ENCODE peak calls at places on chromosome 6, in five cellular contexts. One of them, this sample, is unnamed.

GRCh38 chr6:74715362-74716068 is 490.3 kb downstream of the COL12A1 start:
- DNase-seq in neural crest cell: no peak
- DNase-seq in IMR-90: peak; percentile 79
- DNase-seq in PC-3: peak; percentile 72
- DNase-seq in type B pancreatic cell: no peak
- DNase-seq in this sample: no peak

GRCh38 chr6:158204616-158205015 is 36.5 kb downstream of the GTF2H5 start:
- DNase-seq in neural crest cell: no peak
- DNase-seq in IMR-90: no peak
- DNase-seq in PC-3: no peak
- DNase-seq in type B pancreatic cell: no peak
- DNase-seq in this sample: no peak

GRCh38 chr6:91299544-91300491 is 712.9 kb upstream of the MAP3K7 start:
- DNase-seq in neural crest cell: no peak
- DNase-seq in IMR-90: peak; percentile 73
- DNase-seq in PC-3: peak; percentile 9
- DNase-seq in type B pancreatic cell: no peak
- DNase-seq in this sample: no peak

GRCh38 chr6:21752054-21752811 is 158.7 kb downstream of the SOX4 start:
- DNase-seq in neural crest cell: no peak
- DNase-seq in IMR-90: no peak
- DNase-seq in PC-3: peak; percentile 77
- DNase-seq in type B pancreatic cell: no peak
- DNase-seq in this sample: no peak

GRCh38 chr6:27890351-27891299 is 21.6 kb downstream of the OR2B2 start:
- DNase-seq in neural crest cell: peak; percentile 57
- DNase-seq in IMR-90: peak; percentile 97
- DNase-seq in PC-3: no peak
- DNase-seq in type B pancreatic cell: peak; percentile 80
- DNase-seq in this sample: no peak

GRCh38 chr6:12890171-12890790 is 173.7 kb downstream of the PHACTR1 start:
- DNase-seq in neural crest cell: no peak
- DNase-seq in IMR-90: no peak
- DNase-seq in PC-3: peak; percentile 40
- DNase-seq in type B pancreatic cell: no peak
- DNase-seq in this sample: no peak

GRCh38 chr6:152054441-152054840 is 247.0 kb downstream of the ESR1 start:
- DNase-seq in neural crest cell: no peak
- DNase-seq in IMR-90: no peak
- DNase-seq in PC-3: peak; percentile 94
- DNase-seq in type B pancreatic cell: no peak
- DNase-seq in this sample: no peak

GRCh38 chr6:56516003-56516402 is 126.7 kb downstream of the DST start:
- DNase-seq in neural crest cell: no peak
- DNase-seq in IMR-90: no peak
- DNase-seq in PC-3: no peak
- DNase-seq in type B pancreatic cell: no peak
- DNase-seq in this sample: no peak

GRCh38 chr6:112881027-112881426 is 533.9 kb downstream of the RFPL4B start:
- DNase-seq in neural crest cell: no peak
- DNase-seq in IMR-90: peak; percentile 80
- DNase-seq in PC-3: no peak
- DNase-seq in type B pancreatic cell: no peak
- DNase-seq in this sample: no peak

GRCh38 chr6:120764312-120764711 is 570.0 kb downstream of the TBC1D32 start:
- DNase-seq in neural crest cell: no peak
- DNase-seq in IMR-90: no peak
- DNase-seq in PC-3: no peak
- DNase-seq in type B pancreatic cell: no peak
- DNase-seq in this sample: no peak

GRCh38 chr6:92132446-92132845 is 1286.9 kb downstream of the EPHA7 start:
- DNase-seq in neural crest cell: no peak
- DNase-seq in IMR-90: no peak
- DNase-seq in PC-3: peak; percentile 60
- DNase-seq in type B pancreatic cell: no peak
- DNase-seq in this sample: no peak

GRCh38 chr6:87705070-87705691 is 3.1 kb upstream of the AKIRIN2 start:
- DNase-seq in neural crest cell: no peak
- DNase-seq in IMR-90: peak; percentile 80
- DNase-seq in PC-3: peak; percentile 80
- DNase-seq in type B pancreatic cell: no peak
- DNase-seq in this sample: no peak

GRCh38 chr6:133254552-133255228 is 13.5 kb downstream of the EYA4 start:
- DNase-seq in neural crest cell: no peak
- DNase-seq in IMR-90: peak; percentile 83
- DNase-seq in PC-3: peak; percentile 57
- DNase-seq in type B pancreatic cell: no peak
- DNase-seq in this sample: no peak

GRCh38 chr6:11230158-11231107 is 2.0 kb downstream of the NEDD9 start:
- DNase-seq in neural crest cell: no peak
- DNase-seq in IMR-90: no peak
- DNase-seq in PC-3: no peak
- DNase-seq in type B pancreatic cell: no peak
- DNase-seq in this sample: no peak

GRCh38 chr6:3844097-3844463 is 5.1 kb upstream of the FAM50B start:
- DNase-seq in neural crest cell: no peak
- DNase-seq in IMR-90: peak; percentile 82
- DNase-seq in PC-3: peak; percentile 77
- DNase-seq in type B pancreatic cell: no peak
- DNase-seq in this sample: no peak

GRCh38 chr6:159844737-159845645 is 44.9 kb downstream of the PNLDC1 start:
- DNase-seq in neural crest cell: no peak
- DNase-seq in IMR-90: no peak
- DNase-seq in PC-3: no peak
- DNase-seq in type B pancreatic cell: no peak
- DNase-seq in this sample: no peak

GRCh38 chr6:170374571-170375444 is 68.2 kb downstream of the FAM120B start:
- DNase-seq in neural crest cell: no peak
- DNase-seq in IMR-90: peak; percentile 12
- DNase-seq in PC-3: no peak
- DNase-seq in type B pancreatic cell: no peak
- DNase-seq in this sample: no peak

GRCh38 chr6:122869437-122870024 is 80.5 kb downstream of the SMPDL3A start:
- DNase-seq in neural crest cell: peak; percentile 22
- DNase-seq in IMR-90: peak; percentile 47
- DNase-seq in PC-3: peak; percentile 57
- DNase-seq in type B pancreatic cell: no peak
- DNase-seq in this sample: no peak

GRCh38 chr6:13049666-13050254 is 278.6 kb downstream of the TBC1D7 start:
- DNase-seq in neural crest cell: no peak
- DNase-seq in IMR-90: no peak
- DNase-seq in PC-3: no peak
- DNase-seq in type B pancreatic cell: no peak
- DNase-seq in this sample: no peak

GRCh38 chr6:148322704-148323103 is 19.9 kb upstream of the SASH1 start:
- DNase-seq in neural crest cell: no peak
- DNase-seq in IMR-90: no peak
- DNase-seq in PC-3: no peak
- DNase-seq in type B pancreatic cell: no peak
- DNase-seq in this sample: no peak

GRCh38 chr6:121668259-121668658 is 232.8 kb downstream of the GJA1 start:
- DNase-seq in neural crest cell: no peak
- DNase-seq in IMR-90: peak; percentile 35
- DNase-seq in PC-3: no peak
- DNase-seq in type B pancreatic cell: no peak
- DNase-seq in this sample: no peak

GRCh38 chr6:164085552-164086325 is 671.2 kb downstream of the QKI start:
- DNase-seq in neural crest cell: peak; percentile 68
- DNase-seq in IMR-90: no peak
- DNase-seq in PC-3: no peak
- DNase-seq in type B pancreatic cell: no peak
- DNase-seq in this sample: no peak

GRCh38 chr6:158283304-158284005 is 28.8 kb upstream of the TULP4 start:
- DNase-seq in neural crest cell: no peak
- DNase-seq in IMR-90: peak; percentile 67
- DNase-seq in PC-3: no peak
- DNase-seq in type B pancreatic cell: no peak
- DNase-seq in this sample: no peak

GRCh38 chr6:132399376-132400074 is 1.8 kb downstream of the MOXD1 start:
- DNase-seq in neural crest cell: no peak
- DNase-seq in IMR-90: peak; percentile 85
- DNase-seq in PC-3: peak; percentile 80
- DNase-seq in type B pancreatic cell: no peak
- DNase-seq in this sample: no peak

GRCh38 chr6:136790411-136791295 is 1.6 kb downstream of the MAP3K5 start:
- DNase-seq in neural crest cell: no peak
- DNase-seq in IMR-90: no peak
- DNase-seq in PC-3: no peak
- DNase-seq in type B pancreatic cell: no peak
- DNase-seq in this sample: no peak

GRCh38 chr6:41942045-41942851 is 640 bp upstream of the CCND3 start:
- DNase-seq in neural crest cell: no peak
- DNase-seq in IMR-90: peak; percentile 88
- DNase-seq in PC-3: no peak
- DNase-seq in type B pancreatic cell: no peak
- DNase-seq in this sample: no peak

GRCh38 chr6:157928428-157928827 is 53.2 kb upstream of the SYNJ2 start:
- DNase-seq in neural crest cell: no peak
- DNase-seq in IMR-90: no peak
- DNase-seq in PC-3: no peak
- DNase-seq in type B pancreatic cell: no peak
- DNase-seq in this sample: no peak

GRCh38 chr6:137471497-137471896 is 22.7 kb downstream of the OLIG3 start:
- DNase-seq in neural crest cell: no peak
- DNase-seq in IMR-90: no peak
- DNase-seq in PC-3: no peak
- DNase-seq in type B pancreatic cell: no peak
- DNase-seq in this sample: no peak

GRCh38 chr6:26475823-26476729 is 18.3 kb downstream of the BTN2A1 start:
- DNase-seq in neural crest cell: no peak
- DNase-seq in IMR-90: peak; percentile 27
- DNase-seq in PC-3: peak; percentile 59
- DNase-seq in type B pancreatic cell: no peak
- DNase-seq in this sample: no peak

GRCh38 chr6:54335871-54336270 is 27.6 kb downstream of the TINAG start:
- DNase-seq in neural crest cell: no peak
- DNase-seq in IMR-90: peak; percentile 99
- DNase-seq in PC-3: peak; percentile 95
- DNase-seq in type B pancreatic cell: no peak
- DNase-seq in this sample: no peak

GRCh38 chr6:153980176-153980575 is 58.9 kb upstream of the OPRM1 start:
- DNase-seq in neural crest cell: no peak
- DNase-seq in IMR-90: no peak
- DNase-seq in PC-3: peak; percentile 8
- DNase-seq in type B pancreatic cell: no peak
- DNase-seq in this sample: no peak

GRCh38 chr6:100347901-100348550 is 116.7 kb downstream of the SIM1 start:
- DNase-seq in neural crest cell: no peak
- DNase-seq in IMR-90: peak; percentile 83
- DNase-seq in PC-3: peak; percentile 46
- DNase-seq in type B pancreatic cell: no peak
- DNase-seq in this sample: no peak

GRCh38 chr6:135163440-135163738 is 17.7 kb upstream of the MYB start:
- DNase-seq in neural crest cell: no peak
- DNase-seq in IMR-90: no peak
- DNase-seq in PC-3: no peak
- DNase-seq in type B pancreatic cell: no peak
- DNase-seq in this sample: no peak

GRCh38 chr6:156175971-156176421 is 601.2 kb upstream of the ARID1B start:
- DNase-seq in neural crest cell: no peak
- DNase-seq in IMR-90: no peak
- DNase-seq in PC-3: peak; percentile 33
- DNase-seq in type B pancreatic cell: no peak
- DNase-seq in this sample: no peak

GRCh38 chr6:84421031-84421430 is 193.6 kb upstream of the CEP162 start:
- DNase-seq in neural crest cell: no peak
- DNase-seq in IMR-90: no peak
- DNase-seq in PC-3: no peak
- DNase-seq in type B pancreatic cell: no peak
- DNase-seq in this sample: no peak

GRCh38 chr6:84428300-84428907 is 201.0 kb upstream of the CEP162 start:
- DNase-seq in neural crest cell: peak; percentile 44
- DNase-seq in IMR-90: peak; percentile 45
- DNase-seq in PC-3: peak; percentile 71
- DNase-seq in type B pancreatic cell: no peak
- DNase-seq in this sample: no peak

GRCh38 chr6:84422380-84422968 is 195.0 kb upstream of the CEP162 start:
- DNase-seq in neural crest cell: peak; percentile 82
- DNase-seq in IMR-90: peak; percentile 41
- DNase-seq in PC-3: peak; percentile 18
- DNase-seq in type B pancreatic cell: peak; percentile 77
- DNase-seq in this sample: no peak

GRCh38 chr6:84426002-84426705 is 198.7 kb upstream of the CEP162 start:
- DNase-seq in neural crest cell: no peak
- DNase-seq in IMR-90: no peak
- DNase-seq in PC-3: no peak
- DNase-seq in type B pancreatic cell: no peak
- DNase-seq in this sample: no peak

GRCh38 chr6:84424956-84425355 is 197.5 kb upstream of the CEP162 start:
- DNase-seq in neural crest cell: no peak
- DNase-seq in IMR-90: no peak
- DNase-seq in PC-3: no peak
- DNase-seq in type B pancreatic cell: no peak
- DNase-seq in this sample: no peak
- TF ChIP-seq CTCF in neural crest cell: no peak
- TF ChIP-seq CTCF in IMR-90: no peak
- TF ChIP-seq CTCF in PC-3: no peak
- TF ChIP-seq CTCF in type B pancreatic cell: no peak
- TF ChIP-seq CTCF in this sample: no peak

GRCh38 chr6:44221961-44222335 is 1.4 kb upstream of the SLC29A1 start:
- DNase-seq in neural crest cell: no peak
- DNase-seq in IMR-90: no peak
- DNase-seq in PC-3: no peak
- DNase-seq in type B pancreatic cell: no peak
- DNase-seq in this sample: no peak
- TF ChIP-seq CTCF in neural crest cell: no peak
- TF ChIP-seq CTCF in IMR-90: no peak
- TF ChIP-seq CTCF in PC-3: no peak
- TF ChIP-seq CTCF in type B pancreatic cell: no peak
- TF ChIP-seq CTCF in this sample: no peak

DNA sequence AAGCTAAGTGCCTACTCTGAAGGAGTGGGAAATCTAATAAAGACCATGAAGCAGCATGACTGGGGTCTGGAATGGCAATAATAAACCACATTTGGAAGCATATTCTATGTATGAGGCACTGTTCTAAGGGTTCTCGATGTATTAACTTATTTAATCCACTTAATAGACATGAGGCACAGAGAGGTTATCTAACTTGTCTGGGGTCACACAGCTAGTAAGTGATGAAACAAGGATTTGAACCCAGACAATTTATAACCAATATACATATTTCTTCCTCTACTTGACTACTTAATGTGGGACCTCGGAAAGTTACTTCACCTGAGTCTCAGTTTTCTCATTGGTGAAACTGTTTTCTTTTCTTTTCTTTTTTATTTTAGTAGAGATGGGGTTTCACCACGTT is 131.3 kb downstream of the PDSS2 start:
- DNase-seq in neural crest cell: no peak
- DNase-seq in IMR-90: no peak
- DNase-seq in PC-3: no peak
- DNase-seq in type B pancreatic cell: no peak
- DNase-seq in this sample: no peak
- TF ChIP-seq CTCF in neural crest cell: no peak
- TF ChIP-seq CTCF in IMR-90: no peak
- TF ChIP-seq CTCF in PC-3: no peak
- TF ChIP-seq CTCF in type B pancreatic cell: no peak
- TF ChIP-seq CTCF in this sample: no peak

GRCh38 chr6:53070808-53071207 is 5.6 kb downstream of the FBXO9 start:
- DNase-seq in neural crest cell: no peak
- DNase-seq in IMR-90: no peak
- DNase-seq in PC-3: no peak
- DNase-seq in type B pancreatic cell: no peak
- DNase-seq in this sample: no peak
- TF ChIP-seq CTCF in neural crest cell: no peak
- TF ChIP-seq CTCF in IMR-90: peak; percentile 21
- TF ChIP-seq CTCF in PC-3: peak; percentile 17
- TF ChIP-seq CTCF in type B pancreatic cell: no peak
- TF ChIP-seq CTCF in this sample: peak; percentile 51

GRCh38 chr6:111555041-111555440 is 50.6 kb downstream of the TRAF3IP2 start:
- DNase-seq in neural crest cell: no peak
- DNase-seq in IMR-90: peak; percentile 43
- DNase-seq in PC-3: no peak
- DNase-seq in type B pancreatic cell: no peak
- DNase-seq in this sample: no peak
- TF ChIP-seq CTCF in neural crest cell: no peak
- TF ChIP-seq CTCF in IMR-90: no peak
- TF ChIP-seq CTCF in PC-3: no peak
- TF ChIP-seq CTCF in type B pancreatic cell: no peak
- TF ChIP-seq CTCF in this sample: peak; percentile 57